ENCODE peak calls at places on chromosome 15, in nine cellular contexts. One of them, this sample, is unnamed.
A peak's percentile ranks its signal among the peaks of the same experiment; 100 is the strongest.

GRCh38 chr15:62063851-62064635 is 2.7 kb upstream of the C2CD4A start:
- DNase-seq in NCI-H748 treated with DMSO at 0.1 percent for 48 hours: no peak
- DNase-seq in thoracic aorta: no peak
- DNase-seq in NCI-H345: no peak
- DNase-seq in HuH-7: no peak
- DNase-seq in A549: no peak
- DNase-seq in COR-L47: no peak
- DNase-seq in stimulated activated CD8-positive, alpha-beta memory T cell treated with anti-CD3 and anti-CD28 coated beads, Interleukin-4, amount 100 ng/mL, for 4 hours: no peak
- DNase-seq in activated CD4-positive, alpha-beta T cell treated with anti-CD3 and anti-CD28 coated beads for 48 hours: no peak
- DNase-seq in this sample: no peak

GRCh38 chr15:38853608-38854007 is 289.0 kb upstream of the RASGRP1 start:
- DNase-seq in A549: no peak
- DNase-seq in NCI-H345: no peak
- DNase-seq in activated CD4-positive, alpha-beta T cell treated with anti-CD3 and anti-CD28 coated beads for 48 hours: peak; percentile 31
- DNase-seq in stimulated activated CD8-positive, alpha-beta memory T cell treated with anti-CD3 and anti-CD28 coated beads, Interleukin-4, amount 100 ng/mL, for 4 hours: no peak
- DNase-seq in NCI-H748 treated with DMSO at 0.1 percent for 48 hours: no peak
- DNase-seq in COR-L47: no peak
- DNase-seq in HuH-7: no peak
- DNase-seq in thoracic aorta: no peak
- DNase-seq in this sample: no peak

GRCh38 chr15:26087395-26087794 is 224.3 kb upstream of the ATP10A start:
- DNase-seq in A549: no peak
- DNase-seq in thoracic aorta: no peak
- DNase-seq in stimulated activated CD8-positive, alpha-beta memory T cell treated with anti-CD3 and anti-CD28 coated beads, Interleukin-4, amount 100 ng/mL, for 4 hours: no peak
- DNase-seq in NCI-H748 treated with DMSO at 0.1 percent for 48 hours: no peak
- DNase-seq in activated CD4-positive, alpha-beta T cell treated with anti-CD3 and anti-CD28 coated beads for 48 hours: no peak
- DNase-seq in NCI-H345: no peak
- DNase-seq in HuH-7: no peak
- DNase-seq in COR-L47: no peak
- DNase-seq in this sample: no peak

GRCh38 chr15:66830358-66830757 is 128.3 kb downstream of the SMAD6 start:
- DNase-seq in HuH-7: no peak
- DNase-seq in NCI-H345: no peak
- DNase-seq in A549: no peak
- DNase-seq in stimulated activated CD8-positive, alpha-beta memory T cell treated with anti-CD3 and anti-CD28 coated beads, Interleukin-4, amount 100 ng/mL, for 4 hours: no peak
- DNase-seq in COR-L47: no peak
- DNase-seq in NCI-H748 treated with DMSO at 0.1 percent for 48 hours: no peak
- DNase-seq in activated CD4-positive, alpha-beta T cell treated with anti-CD3 and anti-CD28 coated beads for 48 hours: no peak
- DNase-seq in thoracic aorta: no peak
- DNase-seq in this sample: peak; percentile 55

GRCh38 chr15:40323239-40323952 is at the start of gene INAFM2:
- DNase-seq in stimulated activated CD8-positive, alpha-beta memory T cell treated with anti-CD3 and anti-CD28 coated beads, Interleukin-4, amount 100 ng/mL, for 4 hours: peak; percentile 73
- DNase-seq in HuH-7: peak; percentile 84
- DNase-seq in A549: peak; percentile 66
- DNase-seq in COR-L47: peak; percentile 91
- DNase-seq in thoracic aorta: peak; percentile 72
- DNase-seq in activated CD4-positive, alpha-beta T cell treated with anti-CD3 and anti-CD28 coated beads for 48 hours: peak; percentile 91
- DNase-seq in NCI-H345: peak; percentile 65
- DNase-seq in NCI-H748 treated with DMSO at 0.1 percent for 48 hours: peak; percentile 78
- DNase-seq in this sample: peak; percentile 81

GRCh38 chr15:69758291-69758771 is 305.7 kb downstream of the RPLP1 start:
- DNase-seq in NCI-H748 treated with DMSO at 0.1 percent for 48 hours: no peak
- DNase-seq in thoracic aorta: no peak
- DNase-seq in A549: no peak
- DNase-seq in NCI-H345: no peak
- DNase-seq in COR-L47: no peak
- DNase-seq in stimulated activated CD8-positive, alpha-beta memory T cell treated with anti-CD3 and anti-CD28 coated beads, Interleukin-4, amount 100 ng/mL, for 4 hours: no peak
- DNase-seq in activated CD4-positive, alpha-beta T cell treated with anti-CD3 and anti-CD28 coated beads for 48 hours: no peak
- DNase-seq in HuH-7: no peak
- DNase-seq in this sample: peak; percentile 17

GRCh38 chr15:98888839-98889479 is 118.6 kb downstream of the PGPEP1L start:
- DNase-seq in A549: no peak
- DNase-seq in NCI-H345: no peak
- DNase-seq in stimulated activated CD8-positive, alpha-beta memory T cell treated with anti-CD3 and anti-CD28 coated beads, Interleukin-4, amount 100 ng/mL, for 4 hours: no peak
- DNase-seq in thoracic aorta: no peak
- DNase-seq in NCI-H748 treated with DMSO at 0.1 percent for 48 hours: no peak
- DNase-seq in activated CD4-positive, alpha-beta T cell treated with anti-CD3 and anti-CD28 coated beads for 48 hours: no peak
- DNase-seq in HuH-7: no peak
- DNase-seq in COR-L47: no peak
- DNase-seq in this sample: peak; percentile 41

GRCh38 chr15:68271854-68272471 is 5.6 kb upstream of the FEM1B start:
- DNase-seq in thoracic aorta: no peak
- DNase-seq in NCI-H345: no peak
- DNase-seq in COR-L47: no peak
- DNase-seq in stimulated activated CD8-positive, alpha-beta memory T cell treated with anti-CD3 and anti-CD28 coated beads, Interleukin-4, amount 100 ng/mL, for 4 hours: no peak
- DNase-seq in NCI-H748 treated with DMSO at 0.1 percent for 48 hours: no peak
- DNase-seq in A549: peak; percentile 77
- DNase-seq in HuH-7: no peak
- DNase-seq in activated CD4-positive, alpha-beta T cell treated with anti-CD3 and anti-CD28 coated beads for 48 hours: no peak
- DNase-seq in this sample: peak; percentile 71

GRCh38 chr15:49877871-49878511 is 241.0 kb downstream of the ATP8B4 start:
- DNase-seq in COR-L47: no peak
- DNase-seq in A549: no peak
- DNase-seq in NCI-H748 treated with DMSO at 0.1 percent for 48 hours: no peak
- DNase-seq in thoracic aorta: no peak
- DNase-seq in NCI-H345: no peak
- DNase-seq in activated CD4-positive, alpha-beta T cell treated with anti-CD3 and anti-CD28 coated beads for 48 hours: no peak
- DNase-seq in stimulated activated CD8-positive, alpha-beta memory T cell treated with anti-CD3 and anti-CD28 coated beads, Interleukin-4, amount 100 ng/mL, for 4 hours: no peak
- DNase-seq in HuH-7: no peak
- DNase-seq in this sample: peak; percentile 71

GRCh38 chr15:100734606-100735005 is 132.2 kb downstream of the ASB7 start:
- DNase-seq in COR-L47: no peak
- DNase-seq in activated CD4-positive, alpha-beta T cell treated with anti-CD3 and anti-CD28 coated beads for 48 hours: no peak
- DNase-seq in HuH-7: no peak
- DNase-seq in stimulated activated CD8-positive, alpha-beta memory T cell treated with anti-CD3 and anti-CD28 coated beads, Interleukin-4, amount 100 ng/mL, for 4 hours: no peak
- DNase-seq in A549: no peak
- DNase-seq in thoracic aorta: no peak
- DNase-seq in NCI-H748 treated with DMSO at 0.1 percent for 48 hours: no peak
- DNase-seq in NCI-H345: no peak
- DNase-seq in this sample: no peak

GRCh38 chr15:31230630-31231485 is 95.8 kb upstream of the KLF13 start:
- DNase-seq in A549: no peak
- DNase-seq in activated CD4-positive, alpha-beta T cell treated with anti-CD3 and anti-CD28 coated beads for 48 hours: no peak
- DNase-seq in thoracic aorta: no peak
- DNase-seq in stimulated activated CD8-positive, alpha-beta memory T cell treated with anti-CD3 and anti-CD28 coated beads, Interleukin-4, amount 100 ng/mL, for 4 hours: no peak
- DNase-seq in HuH-7: no peak
- DNase-seq in NCI-H748 treated with DMSO at 0.1 percent for 48 hours: no peak
- DNase-seq in COR-L47: no peak
- DNase-seq in NCI-H345: peak; percentile 48
- DNase-seq in this sample: no peak

GRCh38 chr15:35038655-35039534 is 46.2 kb downstream of the NANOGP8 start:
- DNase-seq in NCI-H345: no peak
- DNase-seq in HuH-7: no peak
- DNase-seq in A549: no peak
- DNase-seq in thoracic aorta: no peak
- DNase-seq in NCI-H748 treated with DMSO at 0.1 percent for 48 hours: no peak
- DNase-seq in stimulated activated CD8-positive, alpha-beta memory T cell treated with anti-CD3 and anti-CD28 coated beads, Interleukin-4, amount 100 ng/mL, for 4 hours: no peak
- DNase-seq in COR-L47: no peak
- DNase-seq in activated CD4-positive, alpha-beta T cell treated with anti-CD3 and anti-CD28 coated beads for 48 hours: no peak
- DNase-seq in this sample: no peak

GRCh38 chr15:89984001-89984400 is 17.1 kb upstream of the ZNF710 start:
- DNase-seq in activated CD4-positive, alpha-beta T cell treated with anti-CD3 and anti-CD28 coated beads for 48 hours: no peak
- DNase-seq in COR-L47: no peak
- DNase-seq in NCI-H748 treated with DMSO at 0.1 percent for 48 hours: no peak
- DNase-seq in A549: no peak
- DNase-seq in NCI-H345: no peak
- DNase-seq in stimulated activated CD8-positive, alpha-beta memory T cell treated with anti-CD3 and anti-CD28 coated beads, Interleukin-4, amount 100 ng/mL, for 4 hours: no peak
- DNase-seq in thoracic aorta: no peak
- DNase-seq in HuH-7: no peak
- DNase-seq in this sample: no peak

GRCh38 chr15:72202801-72203506 is 5.4 kb upstream of the GRAMD2A start:
- DNase-seq in NCI-H748 treated with DMSO at 0.1 percent for 48 hours: no peak
- DNase-seq in NCI-H345: no peak
- DNase-seq in activated CD4-positive, alpha-beta T cell treated with anti-CD3 and anti-CD28 coated beads for 48 hours: no peak
- DNase-seq in thoracic aorta: no peak
- DNase-seq in COR-L47: no peak
- DNase-seq in A549: no peak
- DNase-seq in stimulated activated CD8-positive, alpha-beta memory T cell treated with anti-CD3 and anti-CD28 coated beads, Interleukin-4, amount 100 ng/mL, for 4 hours: no peak
- DNase-seq in HuH-7: no peak
- DNase-seq in this sample: no peak

GRCh38 chr15:66931768-66932633 is 133.4 kb upstream of the SMAD3 start:
- DNase-seq in stimulated activated CD8-positive, alpha-beta memory T cell treated with anti-CD3 and anti-CD28 coated beads, Interleukin-4, amount 100 ng/mL, for 4 hours: no peak
- DNase-seq in NCI-H345: no peak
- DNase-seq in A549: peak; percentile 96
- DNase-seq in NCI-H748 treated with DMSO at 0.1 percent for 48 hours: no peak
- DNase-seq in thoracic aorta: no peak
- DNase-seq in HuH-7: peak; percentile 75
- DNase-seq in COR-L47: no peak
- DNase-seq in activated CD4-positive, alpha-beta T cell treated with anti-CD3 and anti-CD28 coated beads for 48 hours: no peak
- DNase-seq in this sample: no peak

GRCh38 chr15:73821181-73821580 is 52.2 kb upstream of the TBC1D21 start:
- DNase-seq in NCI-H345: no peak
- DNase-seq in HuH-7: no peak
- DNase-seq in NCI-H748 treated with DMSO at 0.1 percent for 48 hours: no peak
- DNase-seq in activated CD4-positive, alpha-beta T cell treated with anti-CD3 and anti-CD28 coated beads for 48 hours: no peak
- DNase-seq in thoracic aorta: no peak
- DNase-seq in A549: no peak
- DNase-seq in stimulated activated CD8-positive, alpha-beta memory T cell treated with anti-CD3 and anti-CD28 coated beads, Interleukin-4, amount 100 ng/mL, for 4 hours: no peak
- DNase-seq in COR-L47: no peak
- DNase-seq in this sample: no peak

GRCh38 chr15:78175333-78175732 is 26.2 kb downstream of the IDH3A start:
- DNase-seq in activated CD4-positive, alpha-beta T cell treated with anti-CD3 and anti-CD28 coated beads for 48 hours: no peak
- DNase-seq in COR-L47: no peak
- DNase-seq in HuH-7: no peak
- DNase-seq in NCI-H345: no peak
- DNase-seq in stimulated activated CD8-positive, alpha-beta memory T cell treated with anti-CD3 and anti-CD28 coated beads, Interleukin-4, amount 100 ng/mL, for 4 hours: no peak
- DNase-seq in A549: no peak
- DNase-seq in thoracic aorta: no peak
- DNase-seq in NCI-H748 treated with DMSO at 0.1 percent for 48 hours: no peak
- DNase-seq in this sample: no peak

GRCh38 chr15:97993310-97993738 is 32.8 kb downstream of the ARRDC4 start:
- DNase-seq in HuH-7: no peak
- DNase-seq in A549: no peak
- DNase-seq in NCI-H748 treated with DMSO at 0.1 percent for 48 hours: no peak
- DNase-seq in activated CD4-positive, alpha-beta T cell treated with anti-CD3 and anti-CD28 coated beads for 48 hours: no peak
- DNase-seq in stimulated activated CD8-positive, alpha-beta memory T cell treated with anti-CD3 and anti-CD28 coated beads, Interleukin-4, amount 100 ng/mL, for 4 hours: no peak
- DNase-seq in COR-L47: no peak
- DNase-seq in NCI-H345: no peak
- DNase-seq in thoracic aorta: no peak
- DNase-seq in this sample: no peak

GRCh38 chr15:68885070-68885469 is 45.3 kb upstream of the SPESP1 start:
- DNase-seq in COR-L47: no peak
- DNase-seq in A549: no peak
- DNase-seq in HuH-7: no peak
- DNase-seq in activated CD4-positive, alpha-beta T cell treated with anti-CD3 and anti-CD28 coated beads for 48 hours: no peak
- DNase-seq in stimulated activated CD8-positive, alpha-beta memory T cell treated with anti-CD3 and anti-CD28 coated beads, Interleukin-4, amount 100 ng/mL, for 4 hours: no peak
- DNase-seq in thoracic aorta: no peak
- DNase-seq in NCI-H345: no peak
- DNase-seq in NCI-H748 treated with DMSO at 0.1 percent for 48 hours: no peak
- DNase-seq in this sample: peak; percentile 45

GRCh38 chr15:67807141-67807540 is 18.2 kb upstream of the SKOR1 start:
- DNase-seq in HuH-7: no peak
- DNase-seq in activated CD4-positive, alpha-beta T cell treated with anti-CD3 and anti-CD28 coated beads for 48 hours: no peak
- DNase-seq in NCI-H345: no peak
- DNase-seq in A549: no peak
- DNase-seq in stimulated activated CD8-positive, alpha-beta memory T cell treated with anti-CD3 and anti-CD28 coated beads, Interleukin-4, amount 100 ng/mL, for 4 hours: no peak
- DNase-seq in COR-L47: no peak
- DNase-seq in thoracic aorta: no peak
- DNase-seq in NCI-H748 treated with DMSO at 0.1 percent for 48 hours: no peak
- DNase-seq in this sample: no peak

GRCh38 chr15:62532367-62532766 is 367.3 kb upstream of the C2CD4B start:
- DNase-seq in NCI-H748 treated with DMSO at 0.1 percent for 48 hours: no peak
- DNase-seq in COR-L47: no peak
- DNase-seq in activated CD4-positive, alpha-beta T cell treated with anti-CD3 and anti-CD28 coated beads for 48 hours: no peak
- DNase-seq in NCI-H345: no peak
- DNase-seq in HuH-7: no peak
- DNase-seq in thoracic aorta: no peak
- DNase-seq in stimulated activated CD8-positive, alpha-beta memory T cell treated with anti-CD3 and anti-CD28 coated beads, Interleukin-4, amount 100 ng/mL, for 4 hours: no peak
- DNase-seq in A549: no peak
- DNase-seq in this sample: no peak

GRCh38 chr15:63598467-63599400 is 1.5 kb downstream of the FBXL22 start:
- DNase-seq in HuH-7: no peak
- DNase-seq in NCI-H345: no peak
- DNase-seq in stimulated activated CD8-positive, alpha-beta memory T cell treated with anti-CD3 and anti-CD28 coated beads, Interleukin-4, amount 100 ng/mL, for 4 hours: no peak
- DNase-seq in NCI-H748 treated with DMSO at 0.1 percent for 48 hours: no peak
- DNase-seq in COR-L47: no peak
- DNase-seq in A549: no peak
- DNase-seq in thoracic aorta: no peak
- DNase-seq in activated CD4-positive, alpha-beta T cell treated with anti-CD3 and anti-CD28 coated beads for 48 hours: no peak
- DNase-seq in this sample: no peak

GRCh38 chr15:65130941-65131340 is 2.7 kb downstream of the PDCD7 start:
- DNase-seq in NCI-H345: no peak
- DNase-seq in NCI-H748 treated with DMSO at 0.1 percent for 48 hours: no peak
- DNase-seq in A549: no peak
- DNase-seq in COR-L47: no peak
- DNase-seq in stimulated activated CD8-positive, alpha-beta memory T cell treated with anti-CD3 and anti-CD28 coated beads, Interleukin-4, amount 100 ng/mL, for 4 hours: no peak
- DNase-seq in thoracic aorta: no peak
- DNase-seq in HuH-7: no peak
- DNase-seq in activated CD4-positive, alpha-beta T cell treated with anti-CD3 and anti-CD28 coated beads for 48 hours: peak; percentile 21
- DNase-seq in this sample: no peak

This sample was measured in skeletal muscle cell.